ENCODE peak calls at places on chromosomes 5 and 9, in ten cellular contexts. B is RWPE1, I is H4, M is A172, E is anterior cingulate cortex, R is HEK293T, S is globus pallidus, C is PC-9, F is GM03348, T is epithelial cell of esophagus. J is an unnamed sample.

GRCh38 chr5:56565693-56566092 is 249.7 kb upstream of the MAP3K1 start:
- DNase-seq in B (no peak), I (no peak), M (no peak), E (no peak), R (no peak), S (peak), C (no peak), F (no peak), T (no peak), J (no peak)

GRCh38 chr9:17075758-17076485 is 58.9 kb upstream of the CNTLN start:
- DNase-seq in B (no peak), I (no peak), M (no peak), E (no peak), R (no peak), S (no peak), C (no peak), F (no peak), T (no peak), J (no peak)

GRCh38 chr5:139413963-139414362 is 10.1 kb upstream of the SPATA24 start:
- DNase-seq in B (no peak), I (no peak), M (no peak), E (no peak), R (no peak), S (no peak), C (no peak), F (no peak), T (no peak), J (no peak)

GRCh38 chr5:77390795-77391194 is 101.3 kb downstream of the WDR41 start:
- DNase-seq in B (no peak), I (peak), M (no peak), E (no peak), R (no peak), S (no peak), C (no peak), F (peak), T (no peak), J (peak)

GRCh38 chr5:158857376-158857775 is 242.3 kb downstream of the EBF1 start:
- DNase-seq in B (no peak), I (no peak), M (no peak), E (no peak), R (no peak), S (no peak), C (no peak), F (no peak), T (no peak), J (no peak)

GRCh38 chr5:141681695-141682641 is at the start of gene ARAP3:
- DNase-seq in B (peak), I (peak), M (peak), E (no peak), R (peak), S (peak), C (peak), F (peak), T (peak), J (peak)

GRCh38 chr9:132412089-132412488 is 2.1 kb downstream of the CFAP77 start:
- DNase-seq in B (no peak), I (no peak), M (no peak), E (no peak), R (peak), S (no peak), C (no peak), F (peak), T (peak), J (peak)

GRCh38 chr9:127855522-127855921 is 1.1 kb upstream of the ENG start:
- DNase-seq in B (no peak), I (no peak), M (no peak), E (no peak), R (no peak), S (no peak), C (no peak), F (no peak), T (no peak), J (no peak)

GRCh38 chr9:129336130-129336528 is 158.1 kb upstream of the IER5L start:
- DNase-seq in B (no peak), I (no peak), M (peak), E (no peak), R (no peak), S (no peak), C (no peak), F (peak), T (no peak), J (no peak)

GRCh38 chr5:132677191-132677590 is 3.4 kb downstream of the IL4 start:
- DNase-seq in B (peak), I (peak), M (peak), E (no peak), R (no peak), S (no peak), C (peak), F (peak), T (peak), J (peak)

GRCh38 chr5:174910245-174910737 is 185.9 kb downstream of the MSX2 start:
- DNase-seq in B (peak), I (peak), M (peak), E (peak), R (peak), S (peak), C (peak), F (peak), T (peak), J (peak)

GRCh38 chr9:129382281-129383004 is 204.4 kb upstream of the IER5L start:
- DNase-seq in B (no peak), I (no peak), M (no peak), E (no peak), R (no peak), S (no peak), C (no peak), F (no peak), T (no peak), J (no peak)

GRCh38 chr5:171845857-171846785 is 60.5 kb downstream of the SMIM23 start:
- DNase-seq in B (peak), I (no peak), M (no peak), E (no peak), R (no peak), S (no peak), C (no peak), F (peak), T (no peak), J (peak)

GRCh38 chr5:167730121-167730520 is 561.3 kb upstream of the WWC1 start:
- DNase-seq in B (peak), I (peak), M (peak), E (no peak), R (no peak), S (no peak), C (no peak), F (peak), T (peak), J (peak)

GRCh38 chr5:77638763-77639451 is 394 bp upstream of the OTP start:
- DNase-seq in B (no peak), I (no peak), M (no peak), E (no peak), R (no peak), S (no peak), C (no peak), F (no peak), T (no peak), J (no peak)

GRCh38 chr9:87499455-87500015 is 1.9 kb downstream of the DAPK1 start:
- DNase-seq in B (no peak), I (no peak), M (no peak), E (no peak), R (no peak), S (no peak), C (no peak), F (no peak), T (no peak), J (no peak)

GRCh38 chr5:123785160-123786001 is 273.4 kb downstream of the CSNK1G3 start:
- DNase-seq in B (peak), I (peak), M (peak), E (no peak), R (no peak), S (no peak), C (no peak), F (peak), T (peak), J (peak)

GRCh38 chr5:163505475-163506457 is at the start of gene MAT2B:
- DNase-seq in B (peak), I (peak), M (peak), E (peak), R (peak), S (peak), C (peak), F (peak), T (peak), J (peak)

GRCh38 chr5:107806271-107806670 is 135.5 kb upstream of the EFNA5 start:
- DNase-seq in B (no peak), I (no peak), M (no peak), E (no peak), R (no peak), S (no peak), C (no peak), F (no peak), T (no peak), J (no peak)

GRCh38 chr5:142432369-142432863 is 107.6 kb upstream of the SPRY4 start:
- DNase-seq in B (no peak), I (no peak), M (no peak), E (no peak), R (no peak), S (no peak), C (no peak), F (no peak), T (no peak), J (no peak)

GRCh38 chr9:103203172-103203571 is 208.0 kb downstream of the CYLC2 start:
- DNase-seq in B (no peak), I (peak), M (peak), E (no peak), R (no peak), S (no peak), C (no peak), F (no peak), T (no peak), J (no peak)

GRCh38 chr5:113606298-113607134 is 93.0 kb downstream of the YTHDC2 start:
- DNase-seq in B (peak), I (peak), M (peak), E (peak), R (peak), S (peak), C (peak), F (peak), T (peak), J (peak)

GRCh38 chr5:61416010-61416409 is 84.0 kb downstream of the ZSWIM6 start:
- DNase-seq in B (peak), I (no peak), M (peak), E (no peak), R (no peak), S (no peak), C (no peak), F (no peak), T (peak), J (peak)

GRCh38 chr9:87137718-87138117 is 190.4 kb upstream of the GAS1 start:
- DNase-seq in B (no peak), I (no peak), M (no peak), E (no peak), R (no peak), S (no peak), C (no peak), F (no peak), T (no peak), J (no peak)

GRCh38 chr9:133893191-133893994 is 98.7 kb downstream of the VAV2 start:
- DNase-seq in B (no peak), I (no peak), M (no peak), E (no peak), R (no peak), S (no peak), C (no peak), F (no peak), T (no peak), J (no peak)

GRCh38 chr9:100277166-100277979 is 75.4 kb downstream of the TEX10 start:
- DNase-seq in B (peak), I (no peak), M (peak), E (no peak), R (no peak), S (no peak), C (no peak), F (peak), T (peak), J (no peak)

GRCh38 chr5:110880413-110880812 is 141.6 kb downstream of the SLC25A46 start:
- DNase-seq in B (peak), I (peak), M (peak), E (no peak), R (no peak), S (no peak), C (no peak), F (no peak), T (peak), J (peak)

GRCh38 chr5:79974896-79975295 is 16.2 kb downstream of the MTX3 start:
- DNase-seq in B (peak), I (peak), M (peak), E (no peak), R (no peak), S (no peak), C (peak), F (peak), T (peak), J (peak)

GRCh38 chr5:35284364-35284763 is 54.1 kb upstream of the PRLR start:
- DNase-seq in B (no peak), I (no peak), M (no peak), E (no peak), R (no peak), S (no peak), C (no peak), F (no peak), T (no peak), J (no peak)

GRCh38 chr9:28136113-28136512 is 562.8 kb upstream of the C9orf72 start:
- DNase-seq in B (no peak), I (no peak), M (no peak), E (no peak), R (no peak), S (no peak), C (no peak), F (no peak), T (no peak), J (no peak)

GRCh38 chr5:180360078-180360957 is 7.2 kb upstream of the GFPT2 start:
- DNase-seq in B (no peak), I (no peak), M (no peak), E (no peak), R (no peak), S (no peak), C (no peak), F (no peak), T (no peak), J (no peak)

GRCh38 chr9:114130141-114130540 is 25.2 kb upstream of the COL27A1 start:
- DNase-seq in B (no peak), I (no peak), M (no peak), E (no peak), R (no peak), S (no peak), C (no peak), F (no peak), T (no peak), J (no peak)